ENCODE peak calls at places on chromosomes 13 and 19, in ten cellular contexts. X is choroid plexus epithelial cell; Q is NCI-H345; A is HS-5; H is stimulated activated CD4-positive, alpha-beta T cell treated with anti-CD3 and anti-CD28 coated beads, Interleukin-2, amount 100 ng/mL, for 48 hours; B is fibroblast of the aortic adventitia; P is MG63; C is Calu3; U is frontal cortex; Z is astrocyte. M is an unnamed sample.

GRCh38 chr19:29881386-29881785 is 60.7 kb upstream of the URI1 start:
- DNase-seq in X (no peak), Q (no peak), A (no peak), H (no peak), B (peak), P (no peak), C (no peak), U (no peak), Z (peak), M (no peak)

GRCh38 chr13:51158923-51159322 is 47.8 kb upstream of the C13orf42 start:
- DNase-seq in X (no peak), Q (no peak), A (no peak), H (no peak), B (peak), P (peak), C (no peak), U (no peak), Z (peak), M (no peak)

GRCh38 chr13:23547000-23547590 is 23.1 kb upstream of the TNFRSF19 start:
- DNase-seq in X (peak), Q (no peak), A (no peak), H (no peak), B (peak), P (peak), C (no peak), U (no peak), Z (peak), M (no peak)

GRCh38 chr13:45879666-45880065 is 28.1 kb upstream of the SIAH3 start:
- DNase-seq in X (peak), Q (no peak), A (no peak), H (no peak), B (no peak), P (peak), C (peak), U (no peak), Z (no peak), M (no peak)

GRCh38 chr13:24115671-24116070 is 44.8 kb upstream of the SPATA13 start:
- DNase-seq in X (no peak), Q (no peak), A (no peak), H (no peak), B (no peak), P (no peak), C (no peak), U (no peak), Z (no peak), M (no peak)

GRCh38 chr13:112732679-112733078 is 42.8 kb downstream of the ATP11A start:
- DNase-seq in X (no peak), Q (peak), A (no peak), H (no peak), B (no peak), P (no peak), C (no peak), U (no peak), Z (no peak), M (no peak)

GRCh38 chr19:55913643-55914268 is 18.4 kb downstream of the NLRP13 start:
- DNase-seq in X (no peak), Q (no peak), A (no peak), H (no peak), B (no peak), P (peak), C (peak), U (no peak), Z (no peak), M (no peak)

GRCh38 chr13:73778242-73778864 is 355.9 kb downstream of the KLF12 start:
- DNase-seq in X (no peak), Q (no peak), A (no peak), H (no peak), B (no peak), P (no peak), C (no peak), U (no peak), Z (no peak), M (no peak)

GRCh38 chr19:4633140-4633967 is 6.0 kb upstream of the TNFAIP8L1 start:
- DNase-seq in X (peak), Q (peak), A (peak), H (peak), B (peak), P (peak), C (peak), U (no peak), Z (peak), M (no peak)

GRCh38 chr19:35757231-35757748 is 461 bp upstream of the HSPB6 start:
- DNase-seq in X (peak), Q (peak), A (peak), H (no peak), B (peak), P (peak), C (peak), U (peak), Z (peak), M (peak)

GRCh38 chr13:62512194-62513141 is 1096.8 kb upstream of the PCDH20 start:
- DNase-seq in X (peak), Q (peak), A (no peak), H (no peak), B (no peak), P (peak), C (peak), U (no peak), Z (no peak), M (no peak)

GRCh38 chr13:97220151-97220900 is 1.8 kb upstream of the MBNL2 start:
- DNase-seq in X (no peak), Q (no peak), A (no peak), H (no peak), B (no peak), P (no peak), C (no peak), U (no peak), Z (no peak), M (no peak)

GRCh38 chr19:31231181-31231580 is 118.1 kb downstream of the TSHZ3 start:
- DNase-seq in X (no peak), Q (no peak), A (no peak), H (no peak), B (no peak), P (no peak), C (no peak), U (no peak), Z (peak), M (no peak)